ENCODE peak calls at places on chromosomes 5 and 9, in seven cellular contexts. Q, T, V, F, K, U and B are unnamed samples.

GRCh38 chr9:71929223-71929622 is 17.8 kb downstream of the C9orf85 start:
- DNase-seq in Q (no peak), T (no peak), V (no peak), F (no peak), K (no peak), U (no peak), B (no peak)

GRCh38 chr9:18747590-18747989 is 273.6 kb downstream of the ADAMTSL1 start:
- DNase-seq in Q (no peak), T (no peak), V (no peak), F (no peak), K (no peak), U (no peak), B (no peak)

GRCh38 chr5:149203896-149204544 is 62.7 kb downstream of the ABLIM3 start:
- DNase-seq in Q (no peak), T (no peak), V (no peak), F (no peak), K (no peak), U (peak), B (no peak)

GRCh38 chr5:131854134-131854533 is 57.3 kb upstream of the FNIP1 start:
- DNase-seq in Q (no peak), T (no peak), V (no peak), F (no peak), K (peak), U (peak), B (no peak)

GRCh38 chr5:150485770-150486401 is 22.0 kb upstream of the NDST1 start:
- DNase-seq in Q (peak), T (no peak), V (peak), F (no peak), K (no peak), U (no peak), B (peak)

GRCh38 chr5:143968071-143968878 is 156.3 kb downstream of the HMHB1 start:
- DNase-seq in Q (peak), T (no peak), V (no peak), F (peak), K (peak), U (peak), B (peak)

GRCh38 chr5:159463590-159464321 is 133.5 kb upstream of the IL12B start:
- DNase-seq in Q (peak), T (no peak), V (no peak), F (no peak), K (no peak), U (peak), B (peak)

GRCh38 chr9:114488398-114489129 is 16.7 kb downstream of the WHRN start:
- DNase-seq in Q (no peak), T (no peak), V (no peak), F (no peak), K (no peak), U (no peak), B (no peak)

GRCh38 chr9:129509508-129509907 is 111.4 kb downstream of the C9orf50 start:
- DNase-seq in Q (no peak), T (no peak), V (no peak), F (no peak), K (no peak), U (peak), B (no peak)

GRCh38 chr5:118195215-118195614 is 793.1 kb downstream of the DTWD2 start:
- DNase-seq in Q (no peak), T (no peak), V (no peak), F (no peak), K (no peak), U (no peak), B (no peak)

GRCh38 chr9:70923941-70924340 is 197.5 kb downstream of the TRPM3 start:
- DNase-seq in Q (no peak), T (no peak), V (no peak), F (no peak), K (no peak), U (peak), B (no peak)

GRCh38 chr9:37873955-37874354 is 30.0 kb downstream of the SLC25A51 start:
- DNase-seq in Q (no peak), T (no peak), V (no peak), F (no peak), K (no peak), U (no peak), B (no peak)

GRCh38 chr5:60959156-60959555 is 14.2 kb downstream of the NDUFAF2 start:
- DNase-seq in Q (peak), T (no peak), V (no peak), F (peak), K (peak), U (no peak), B (no peak)

GRCh38 chr5:87411586-87412416 is 929 bp downstream of the CCNH start:
- DNase-seq in Q (peak), T (no peak), V (no peak), F (no peak), K (peak), U (peak), B (peak)

GRCh38 chr5:35458824-35459207 is 158.8 kb upstream of the SPEF2 start:
- DNase-seq in Q (no peak), T (no peak), V (no peak), F (no peak), K (no peak), U (no peak), B (peak)

GRCh38 chr9:98117984-98118639 is 910 bp downstream of the TRIM14 start:
- DNase-seq in Q (peak), T (no peak), V (no peak), F (peak), K (peak), U (no peak), B (peak)

GRCh38 chr5:171840066-171840465 is 54.4 kb downstream of the SMIM23 start:
- DNase-seq in Q (no peak), T (no peak), V (no peak), F (no peak), K (peak), U (peak), B (no peak)

GRCh38 chr5:96220610-96221390 is 212.2 kb downstream of the PCSK1 start:
- DNase-seq in Q (no peak), T (no peak), V (no peak), F (no peak), K (no peak), U (peak), B (no peak)

GRCh38 chr5:133467325-133467700 is 145.0 kb downstream of the FSTL4 start:
- DNase-seq in Q (no peak), T (no peak), V (no peak), F (no peak), K (no peak), U (no peak), B (no peak)

GRCh38 chr5:77630246-77631165 is 8.0 kb downstream of the OTP start:
- DNase-seq in Q (peak), T (no peak), V (peak), F (no peak), K (peak), U (peak), B (peak)

GRCh38 chr9:34590376-34591090 is 1.0 kb upstream of the CNTFR start:
- DNase-seq in Q (no peak), T (no peak), V (no peak), F (no peak), K (no peak), U (no peak), B (no peak)

GRCh38 chr9:33289501-33289900 is 815 bp upstream of the NFX1 start:
- DNase-seq in Q (no peak), T (no peak), V (no peak), F (no peak), K (no peak), U (no peak), B (peak)

GRCh38 chr5:137061382-137061781 is 437.7 kb downstream of the SPOCK1 start:
- DNase-seq in Q (no peak), T (no peak), V (no peak), F (no peak), K (no peak), U (no peak), B (no peak)

GRCh38 chr9:121281614-121282291 is 13.8 kb downstream of the GSN start:
- DNase-seq in Q (peak), T (peak), V (no peak), F (no peak), K (no peak), U (peak), B (peak)

GRCh38 chr5:179549973-179550510 is 312 bp upstream of the RUFY1 start:
- DNase-seq in Q (peak), T (peak), V (no peak), F (no peak), K (peak), U (peak), B (no peak)